ENCODE peak calls at places on chromosomes 13 and 19, in four cellular contexts. One of them, this sample, is unnamed.

GRCh38 chr13:78098249-78098648 is 179.6 kb upstream of the EDNRB start:
- DNase-seq in mesendoderm: no peak
- DNase-seq in H1: no peak
- DNase-seq in H9: no peak
- DNase-seq in this sample: no peak

GRCh38 chr13:33637978-33638743 is 179.8 kb upstream of the RFC3 start:
- DNase-seq in H9: no peak
- DNase-seq in mesendoderm: peak; percentile 54
- DNase-seq in H1: no peak
- DNase-seq in this sample: peak; percentile 49

GRCh38 chr19:28971011-28971410 is 241.9 kb downstream of the UQCRFS1 start:
- DNase-seq in H9: no peak
- DNase-seq in mesendoderm: no peak
- DNase-seq in H1: no peak
- DNase-seq in this sample: peak; percentile 34

GRCh38 chr13:61406275-61406674 is 9.4 kb downstream of the PCDH20 start:
- DNase-seq in mesendoderm: no peak
- DNase-seq in H9: no peak
- DNase-seq in H1: no peak
- DNase-seq in this sample: no peak

GRCh38 chr19:33472696-33473624 is 48.6 kb downstream of the PEPD start:
- DNase-seq in H9: no peak
- DNase-seq in mesendoderm: peak; percentile 51
- DNase-seq in H1: no peak
- DNase-seq in this sample: peak; percentile 99

GRCh38 chr19:55689366-55690108 is 14.5 kb downstream of the EPN1 start:
- DNase-seq in mesendoderm: no peak
- DNase-seq in H1: no peak
- DNase-seq in H9: no peak
- DNase-seq in this sample: no peak

GRCh38 chr19:38989066-38989605 is 13.6 kb upstream of the FBXO17 start:
- DNase-seq in H1: no peak
- DNase-seq in H9: peak; percentile 83
- DNase-seq in mesendoderm: peak; percentile 69
- DNase-seq in this sample: no peak

GRCh38 chr19:10424011-10424637 is 3.8 kb downstream of the PDE4A start:
- DNase-seq in H9: peak; percentile 89
- DNase-seq in mesendoderm: peak; percentile 84
- DNase-seq in H1: no peak
- DNase-seq in this sample: peak; percentile 68

GRCh38 chr13:21549633-21550032 is 54.3 kb downstream of the MICU2 start:
- DNase-seq in H1: no peak
- DNase-seq in H9: no peak
- DNase-seq in mesendoderm: no peak
- DNase-seq in this sample: no peak

GRCh38 chr19:1862424-1863307 is 713 bp downstream of the KLF16 start:
- DNase-seq in H1: no peak
- DNase-seq in H9: no peak
- DNase-seq in mesendoderm: peak; percentile 65
- DNase-seq in this sample: no peak

GRCh38 chr13:49248433-49249002 is 793 bp downstream of the CDADC1 start:
- DNase-seq in H1: no peak
- DNase-seq in H9: no peak
- DNase-seq in mesendoderm: no peak
- DNase-seq in this sample: peak; percentile 29

GRCh38 chr13:38944219-38944618 is 46.4 kb downstream of the STOML3 start:
- DNase-seq in H9: no peak
- DNase-seq in mesendoderm: peak; percentile 46
- DNase-seq in H1: no peak
- DNase-seq in this sample: no peak

GRCh38 chr13:108005231-108005630 is 210.1 kb downstream of the LIG4 start:
- DNase-seq in H1: no peak
- DNase-seq in H9: no peak
- DNase-seq in mesendoderm: no peak
- DNase-seq in this sample: no peak

GRCh38 chr13:44317752-44318550 is 55.7 kb upstream of the SERP2 start:
- DNase-seq in mesendoderm: no peak
- DNase-seq in H9: no peak
- DNase-seq in H1: no peak
- DNase-seq in this sample: peak; percentile 72

GRCh38 chr19:23384858-23385257 is 10.4 kb downstream of the ZNF91 start:
- DNase-seq in H1: no peak
- DNase-seq in mesendoderm: no peak
- DNase-seq in H9: no peak
- DNase-seq in this sample: no peak

GRCh38 chr19:42693760-42694350 is 46.4 kb downstream of the PSG3 start:
- DNase-seq in mesendoderm: peak; percentile 10
- DNase-seq in H1: no peak
- DNase-seq in H9: no peak
- DNase-seq in this sample: peak; percentile 46

GRCh38 chr13:81874681-81875661 is 1534.0 kb upstream of the SPRY2 start:
- DNase-seq in H9: peak; percentile 93
- DNase-seq in mesendoderm: peak; percentile 100
- DNase-seq in H1: peak; percentile 91
- DNase-seq in this sample: no peak

GRCh38 chr13:91162180-91162579 is 185.3 kb upstream of the MIR17HG start:
- DNase-seq in H1: no peak
- DNase-seq in mesendoderm: peak; percentile 73
- DNase-seq in H9: no peak
- DNase-seq in this sample: no peak

GRCh38 chr19:6873708-6874431 is 13.5 kb upstream of the ADGRE1 start:
- DNase-seq in H1: no peak
- DNase-seq in mesendoderm: no peak
- DNase-seq in H9: no peak
- DNase-seq in this sample: no peak

GRCh38 chr13:51801631-51802099 is 2.3 kb downstream of the DHRS12 start:
- DNase-seq in mesendoderm: peak; percentile 63
- DNase-seq in H1: no peak
- DNase-seq in H9: no peak
- DNase-seq in this sample: no peak

GRCh38 chr13:44243198-44243852 is 130.3 kb upstream of the SERP2 start:
- DNase-seq in H9: peak; percentile 82
- DNase-seq in H1: peak; percentile 60
- DNase-seq in mesendoderm: peak; percentile 92
- DNase-seq in this sample: peak; percentile 74

GRCh38 chr13:63124863-63125262 is 1709.2 kb upstream of the PCDH20 start:
- DNase-seq in mesendoderm: peak; percentile 10
- DNase-seq in H1: no peak
- DNase-seq in H9: no peak
- DNase-seq in this sample: peak; percentile 60

GRCh38 chr13:102836471-102836870 is 9.4 kb upstream of the ERCC5 start:
- DNase-seq in H9: no peak
- DNase-seq in H1: no peak
- DNase-seq in mesendoderm: no peak
- DNase-seq in this sample: no peak

GRCh38 chr19:33684550-33685303 is 63.0 kb downstream of the CHST8 start:
- DNase-seq in mesendoderm: peak; percentile 21
- DNase-seq in H1: no peak
- DNase-seq in H9: peak; percentile 49
- DNase-seq in this sample: no peak

GRCh38 chr19:58538257-58539168 is 5.4 kb upstream of the TRIM28 start:
- DNase-seq in mesendoderm: peak; percentile 94
- DNase-seq in H9: peak; percentile 94
- DNase-seq in H1: no peak
- DNase-seq in this sample: no peak

GRCh38 chr19:36719687-36720556 is 32.5 kb downstream of the ZNF567 start:
- DNase-seq in H9: no peak
- DNase-seq in H1: no peak
- DNase-seq in mesendoderm: peak; percentile 48
- DNase-seq in this sample: no peak

GRCh38 chr19:31975461-31975860 is 369.9 kb upstream of the ZNF507 start:
- DNase-seq in H9: no peak
- DNase-seq in H1: no peak
- DNase-seq in mesendoderm: no peak
- DNase-seq in this sample: no peak

GRCh38 chr13:91621161-91621560 is 222.7 kb downstream of the GPC5 start:
- DNase-seq in mesendoderm: no peak
- DNase-seq in H1: no peak
- DNase-seq in H9: no peak
- DNase-seq in this sample: no peak

GRCh38 chr13:106110241-106110855 is 425.1 kb downstream of the EFNB2 start:
- DNase-seq in mesendoderm: peak; percentile 23
- DNase-seq in H1: no peak
- DNase-seq in H9: no peak
- DNase-seq in this sample: peak; percentile 25

GRCh38 chr13:101416181-101417042 is at the start of gene NALCN:
- DNase-seq in mesendoderm: peak; percentile 18
- DNase-seq in H9: peak; percentile 39
- DNase-seq in H1: no peak
- DNase-seq in this sample: no peak

GRCh38 chr13:27425151-27425917 is 915 bp downstream of the GTF3A start:
- DNase-seq in mesendoderm: no peak
- DNase-seq in H9: no peak
- DNase-seq in H1: no peak
- DNase-seq in this sample: no peak

GRCh38 chr19:35560271-35560670 is 3.2 kb downstream of the ATP4A start:
- DNase-seq in H9: no peak
- DNase-seq in H1: no peak
- DNase-seq in mesendoderm: no peak
- DNase-seq in this sample: no peak

DNA sequence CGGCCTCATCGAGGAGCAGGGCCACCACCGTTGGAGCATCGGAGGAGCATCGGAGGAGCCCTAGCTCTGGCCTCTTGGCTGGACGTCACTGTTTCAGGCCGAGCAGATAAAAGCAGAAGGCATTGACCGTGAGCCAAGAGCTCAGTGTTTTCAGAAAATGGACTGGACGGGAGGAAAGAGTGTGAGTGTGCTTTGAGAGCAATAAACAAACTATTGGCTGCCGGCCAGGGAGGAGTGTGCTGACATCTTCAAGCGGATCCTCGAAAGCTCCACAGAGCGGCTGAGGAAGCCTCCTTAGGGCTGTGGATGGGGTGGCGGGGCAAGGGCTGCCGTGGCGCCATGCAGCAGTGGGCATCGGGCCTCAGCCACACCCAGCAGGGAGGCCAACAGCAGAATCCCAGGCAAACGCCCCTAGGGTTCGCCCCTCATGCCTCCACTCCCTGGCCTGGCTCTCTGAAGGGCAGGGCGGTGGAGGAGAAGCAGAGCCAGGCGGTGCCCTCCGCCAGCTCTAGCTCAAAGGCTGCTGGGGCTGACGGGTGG is 41.8 kb downstream of the IRS2 start:
- DNase-seq in mesendoderm: no peak
- DNase-seq in H9: no peak
- DNase-seq in H1: no peak
- DNase-seq in this sample: peak; percentile 92
- H4K5ac ChIP-seq in mesendoderm: no peak overlapping the region
- H4K5ac ChIP-seq in H9: no peak overlapping the region
- H4K5ac ChIP-seq in H1: no peak overlapping the region
- H4K5ac ChIP-seq in this sample: no peak overlapping the region

GRCh38 chr19:44908836-44909201 is 3.2 kb downstream of the APOE start:
- DNase-seq in H9: no peak
- DNase-seq in mesendoderm: no peak
- DNase-seq in H1: no peak
- DNase-seq in this sample: no peak
- H4K5ac ChIP-seq in H9: no peak overlapping the region
- H4K5ac ChIP-seq in mesendoderm: no peak overlapping the region
- H4K5ac ChIP-seq in H1: no peak overlapping the region
- H4K5ac ChIP-seq in this sample: no peak overlapping the region

GRCh38 chr13:20141238-20142018 is 19.4 kb downstream of the GJA3 start:
- DNase-seq in mesendoderm: no peak
- DNase-seq in H9: no peak
- DNase-seq in H1: no peak
- DNase-seq in this sample: no peak
- H4K5ac ChIP-seq in mesendoderm: no peak overlapping the region
- H4K5ac ChIP-seq in H9: no peak overlapping the region
- H4K5ac ChIP-seq in H1: no peak overlapping the region
- H4K5ac ChIP-seq in this sample: no peak overlapping the region

GRCh38 chr19:46974181-46974580 is 45.5 kb upstream of the NPAS1 start:
- DNase-seq in mesendoderm: no peak
- DNase-seq in H9: no peak
- DNase-seq in H1: no peak
- DNase-seq in this sample: no peak
- H4K5ac ChIP-seq in mesendoderm: no peak overlapping the region
- H4K5ac ChIP-seq in H9: no peak overlapping the region
- H4K5ac ChIP-seq in H1: no peak overlapping the region
- H4K5ac ChIP-seq in this sample: no peak overlapping the region

DNA sequence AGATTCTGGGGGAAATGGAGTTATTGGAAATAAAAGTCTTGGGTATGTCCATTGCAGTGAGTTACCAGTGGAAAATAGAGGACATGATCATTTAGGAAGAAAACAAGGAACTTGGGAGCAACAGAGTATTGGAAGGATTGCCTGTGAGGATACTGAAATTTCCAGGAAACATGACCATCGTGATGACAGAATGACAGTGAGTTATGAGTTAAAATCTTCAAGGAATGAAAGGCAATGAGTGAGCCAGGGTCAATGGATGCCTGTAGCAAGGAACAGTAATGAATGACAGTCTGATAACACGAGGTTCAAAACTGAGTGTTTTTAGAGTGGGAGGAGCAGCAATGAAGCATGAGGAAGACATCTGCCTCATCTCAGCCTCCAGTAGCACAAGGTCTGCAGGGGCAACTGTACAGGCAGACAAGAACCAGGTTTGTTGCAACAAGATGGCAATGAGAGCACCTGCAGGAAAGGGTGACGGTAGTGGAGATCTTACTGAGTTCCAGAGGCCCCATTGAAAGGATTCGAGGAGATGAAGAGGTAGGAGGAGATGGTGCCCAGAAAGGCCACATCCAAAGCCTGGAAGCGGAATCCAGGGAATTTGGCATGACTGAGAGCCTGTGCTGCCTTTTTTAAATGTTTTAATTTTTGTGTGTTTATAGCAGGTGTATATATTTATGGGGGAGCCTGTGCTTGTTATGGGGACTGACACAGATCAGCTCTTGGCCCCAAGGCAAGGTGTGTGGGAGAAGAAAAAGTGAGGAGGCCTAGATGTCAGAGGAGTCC is 43.9 kb downstream of the N4BP2L1 start:
- DNase-seq in H9: no peak
- DNase-seq in H1: no peak
- DNase-seq in mesendoderm: no peak
- DNase-seq in this sample: no peak
- H4K5ac ChIP-seq in H9: no peak overlapping the region
- H4K5ac ChIP-seq in H1: no peak overlapping the region
- H4K5ac ChIP-seq in mesendoderm: no peak overlapping the region
- H4K5ac ChIP-seq in this sample: no peak overlapping the region

DNA sequence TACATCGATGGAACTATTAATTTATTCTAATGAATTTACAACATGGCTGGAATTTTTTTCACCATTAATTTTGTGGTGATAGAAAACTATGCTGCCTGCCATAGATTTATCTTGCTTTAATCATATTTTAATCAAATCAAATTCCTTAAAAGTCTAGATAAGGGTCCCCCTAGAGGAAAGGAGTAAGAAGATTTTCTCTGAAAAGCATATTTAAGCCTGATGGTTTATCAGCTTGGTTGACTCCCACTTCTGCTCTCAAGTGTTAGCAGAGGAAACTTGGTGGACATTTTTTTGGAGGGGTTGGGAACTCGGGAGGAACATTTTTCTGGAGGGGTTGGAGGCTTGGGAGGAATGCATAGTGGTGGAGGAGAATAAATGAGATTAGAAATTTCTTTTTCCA is 253.3 kb downstream of the KCNRG start:
- DNase-seq in mesendoderm: no peak
- DNase-seq in H1: no peak
- DNase-seq in H9: no peak
- DNase-seq in this sample: peak; percentile 5
- H4K5ac ChIP-seq in mesendoderm: no peak overlapping the region
- H4K5ac ChIP-seq in H1: no peak overlapping the region
- H4K5ac ChIP-seq in H9: no peak overlapping the region
- H4K5ac ChIP-seq in this sample: no peak overlapping the region

This sample was measured in IMR-90.